ENCODE peak calls at places on chromosome 7, in ten cellular contexts. O is GM12878, D is testis, K is PC-9, U is IMR-90, R is tibial artery, V is mucosa of descending colon, N is colonic mucosa, C is uterus, G is A549. W is an unnamed sample. For H3K4me1 and H3K9me3, the result is how much of the 10 kb centered on the place peaks cover.

GRCh38 chr7:123635551-123636359 is 19.9 kb upstream of the LMOD2 start:
- DNase-seq in O (no peak), D (no peak), K (no peak), U (peak), R (no peak), V (no peak), N (no peak), C (no peak), G (peak), W (no peak)

GRCh38 chr7:117269895-117270294 is 53.0 kb downstream of the WNT2 start:
- DNase-seq in O (no peak), D (no peak), K (no peak), U (peak), R (no peak), V (no peak), N (no peak), C (no peak), G (peak), W (no peak)

GRCh38 chr7:45872116-45873034 is 507 bp downstream of the CCDC201 start:
- DNase-seq in O (no peak), D (no peak), K (peak), U (no peak), R (no peak), V (peak), N (no peak), C (no peak), G (peak), W (no peak)

GRCh38 chr7:18889436-18889835 is 228.0 kb downstream of the TWIST1 start:
- DNase-seq in O (no peak), D (no peak), K (no peak), U (no peak), R (no peak), V (no peak), N (no peak), C (no peak), G (no peak), W (no peak)

GRCh38 chr7:156722427-156722826 is 81.9 kb downstream of the RNF32 start:
- DNase-seq in O (no peak), D (no peak), K (no peak), U (peak), R (no peak), V (no peak), N (no peak), C (no peak), G (no peak), W (no peak)

GRCh38 chr7:22251284-22251683 is 105.7 kb downstream of the RAPGEF5 start:
- DNase-seq in O (no peak), D (no peak), K (no peak), U (no peak), R (no peak), V (no peak), N (no peak), C (no peak), G (no peak), W (no peak)

GRCh38 chr7:141666071-141666470 is 35.9 kb downstream of the DENND11 start:
- DNase-seq in O (no peak), D (no peak), K (no peak), U (no peak), R (no peak), V (no peak), N (no peak), C (no peak), G (no peak), W (no peak)

GRCh38 chr7:16925609-16926008 is 43.8 kb upstream of the AGR3 start:
- DNase-seq in O (no peak), D (no peak), K (peak), U (no peak), R (no peak), V (no peak), N (no peak), C (no peak), G (no peak), W (no peak)

GRCh38 chr7:5692112-5692844 is 89.2 kb downstream of the RNF216 start:
- DNase-seq in O (no peak), D (peak), K (peak), U (peak), R (peak), V (peak), N (peak), C (peak), G (peak), W (no peak)

GRCh38 chr7:4764402-4765007 is 10.9 kb upstream of the AP5Z1 start:
- DNase-seq in O (no peak), D (no peak), K (no peak), U (no peak), R (no peak), V (no peak), N (no peak), C (no peak), G (no peak), W (peak)

GRCh38 chr7:128108641-128109423 is 77.6 kb upstream of the LRRC4 start:
- DNase-seq in O (peak), D (no peak), K (no peak), U (no peak), R (no peak), V (peak), N (no peak), C (no peak), G (no peak), W (no peak)

GRCh38 chr7:73809454-73810090 is 21.2 kb upstream of the CLDN4 start:
- DNase-seq in O (no peak), D (no peak), K (peak), U (no peak), R (no peak), V (peak), N (peak), C (no peak), G (peak), W (peak)

GRCh38 chr7:148584154-148584827 is 6.3 kb upstream of the C7orf33 start:
- DNase-seq in O (no peak), D (no peak), K (no peak), U (no peak), R (no peak), V (no peak), N (no peak), C (no peak), G (no peak), W (no peak)

GRCh38 chr7:33819658-33820057 is 85.7 kb upstream of the BMPER start:
- DNase-seq in O (no peak), D (no peak), K (no peak), U (no peak), R (no peak), V (no peak), N (no peak), C (no peak), G (no peak), W (no peak)

GRCh38 chr7:140640727-140641531 is at the start of gene DENND2A:
- DNase-seq in O (no peak), D (peak), K (peak), U (peak), R (peak), V (peak), N (peak), C (peak), G (no peak), W (peak)

GRCh38 chr7:115346685-115347084 is 424.8 kb downstream of the MDFIC start:
- DNase-seq in O (no peak), D (no peak), K (no peak), U (no peak), R (no peak), V (no peak), N (no peak), C (no peak), G (no peak), W (no peak)

GRCh38 chr7:118573065-118573464 is 348.6 kb downstream of the ANKRD7 start:
- DNase-seq in O (no peak), D (peak), K (no peak), U (no peak), R (no peak), V (no peak), N (no peak), C (no peak), G (no peak), W (no peak)

GRCh38 chr7:94414481-94414880 is 19.8 kb downstream of the COL1A2 start:
- DNase-seq in O (no peak), D (no peak), K (no peak), U (peak), R (no peak), V (no peak), N (no peak), C (no peak), G (no peak), W (no peak)

GRCh38 chr7:28410628-28411578 is 1.4 kb upstream of the CREB5 start:
- DNase-seq in O (no peak), D (peak), K (no peak), U (peak), R (peak), V (peak), N (peak), C (peak), G (peak), W (no peak)

DNA sequence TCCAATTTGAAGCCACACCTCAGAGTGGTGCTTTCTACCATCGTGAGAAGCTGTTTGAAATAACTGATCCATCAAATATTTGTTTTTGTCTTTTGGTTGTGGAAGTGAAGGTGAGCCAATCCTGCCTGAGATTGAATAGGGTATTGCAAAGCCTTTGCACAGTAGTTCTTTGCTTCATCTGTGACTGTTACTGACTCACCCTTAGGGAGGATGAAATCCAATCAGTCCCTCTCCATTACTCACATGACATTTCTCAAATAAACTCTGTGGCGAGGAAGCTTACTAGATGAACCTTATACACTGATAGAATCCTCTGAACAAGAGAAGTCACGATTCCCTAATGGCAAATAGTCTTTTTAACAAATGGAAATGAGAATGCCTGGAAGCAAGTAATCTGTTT is 31.9 kb downstream of the HEPACAM2 start:
- DNase-seq in O (no peak), D (no peak), K (peak), U (peak), R (no peak), V (no peak), N (no peak), C (no peak), G (no peak), W (no peak)
- H3K4me1 ChIP-seq in O (under half), D (under half), K (under half), U (under half), R (under half), V (under half), N (under half), C (under half), G (under half), W (under half)

DNA sequence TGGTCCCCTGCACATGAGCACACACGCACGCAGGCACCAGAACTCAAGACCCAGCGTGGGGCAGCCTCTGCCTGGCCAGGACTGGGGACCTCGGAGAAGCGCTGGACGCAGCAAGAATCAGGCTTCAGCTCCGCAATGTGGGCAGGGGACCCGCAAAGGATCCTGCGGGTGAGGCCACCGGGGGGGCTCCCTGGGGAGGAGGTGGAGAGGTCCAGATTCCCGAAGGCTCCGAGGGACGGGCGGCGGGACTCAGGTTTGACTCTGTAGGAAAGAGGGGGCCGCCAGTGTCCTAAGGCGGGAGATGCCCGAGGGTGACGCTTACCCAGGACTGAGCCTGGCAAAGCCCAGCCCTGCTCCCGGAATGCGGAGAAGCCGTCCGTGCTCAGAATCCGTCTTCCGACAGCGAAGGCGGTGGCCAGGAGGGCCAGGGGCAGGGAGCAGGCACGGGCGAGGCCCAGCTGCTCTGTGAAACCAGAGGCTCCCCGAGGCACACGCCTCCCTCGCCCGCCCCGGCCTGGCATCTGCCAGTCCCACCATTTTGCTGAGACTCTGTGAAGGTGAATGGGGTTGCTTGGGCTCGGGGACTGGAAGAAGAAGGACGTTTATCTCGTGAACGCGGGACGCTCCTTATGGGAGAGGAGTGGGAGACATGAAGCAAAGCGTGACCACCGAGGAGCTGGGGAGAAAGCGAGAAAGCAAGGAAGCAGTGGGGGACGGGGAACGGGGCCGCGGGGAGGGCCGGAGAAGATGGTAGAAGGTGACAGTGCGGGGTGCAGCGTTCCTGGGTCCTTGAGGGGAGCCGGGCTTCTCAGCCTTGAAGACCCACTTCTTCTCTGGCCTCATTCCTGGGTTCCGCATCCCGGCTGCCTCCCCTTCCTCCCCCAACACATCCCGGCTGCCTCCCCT is 489.2 kb downstream of the PTPRN2 start:
- DNase-seq in O (no peak), D (no peak), K (no peak), U (no peak), R (peak), V (no peak), N (no peak), C (no peak), G (no peak), W (no peak)
- H3K9me3 ChIP-seq in O (under half), D (under half), K (under half), U (under half), R (under half), V (under half), N (under half), C (under half), G (under half), W (under half)

DNA sequence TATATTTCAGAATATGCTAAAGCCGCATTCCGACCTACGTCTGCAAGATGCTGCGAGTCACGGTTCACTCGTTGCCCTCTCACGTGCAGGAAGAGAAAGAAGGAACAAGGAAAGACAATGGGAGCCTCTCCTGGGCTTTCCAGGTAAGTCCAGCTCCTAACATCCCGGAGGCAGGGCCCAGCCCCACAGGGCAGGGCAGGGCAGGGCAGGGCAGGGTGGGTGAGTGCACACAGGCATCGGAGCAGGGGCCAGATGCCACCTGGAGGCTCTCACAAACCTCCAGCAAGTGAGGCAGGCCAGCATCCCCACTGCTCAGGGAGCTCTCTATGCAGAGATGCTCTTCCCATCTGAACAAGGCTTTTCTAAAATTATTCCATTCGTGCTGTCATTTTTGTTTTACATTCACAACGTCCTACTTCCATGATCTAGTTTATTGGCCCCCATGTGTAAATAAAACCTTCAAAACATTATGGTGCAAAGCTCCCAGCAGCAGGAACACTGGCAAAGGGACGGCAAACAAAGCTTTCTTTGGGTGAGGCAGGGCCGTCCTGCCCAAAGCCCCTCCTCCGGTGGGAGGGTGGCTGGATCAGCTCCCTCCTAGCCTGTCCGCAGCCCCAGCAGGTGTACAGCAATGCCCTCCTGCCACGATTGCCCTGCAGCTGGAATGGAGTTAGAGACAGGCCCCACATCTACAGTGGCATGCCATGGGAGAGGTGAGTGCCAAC is 50.6 kb downstream of the VOPP1 start:
- DNase-seq in O (no peak), D (no peak), K (no peak), U (peak), R (no peak), V (peak), N (peak), C (no peak), G (no peak), W (no peak)
- TF ChIP-seq CTCF in O (no peak), D (no peak), K (no peak), U (no peak), R (no peak), V (no peak), N (no peak), C (no peak), G (no peak), W (no peak)

GRCh38 chr7:130904792-130905191 is 170.8 kb upstream of the KLF14 start:
- DNase-seq in O (no peak), D (no peak), K (no peak), U (peak), R (no peak), V (peak), N (no peak), C (no peak), G (no peak), W (no peak)
- H3K4me1 ChIP-seq in O (under half), D (under half), K (half or more), U (under half), R (half or more), V (half or more), N (under half), C (under half), G (half or more), W (under half)

GRCh38 chr7:138559448-138559847 is 99.4 kb downstream of the TRIM24 start:
- DNase-seq in O (no peak), D (no peak), K (no peak), U (no peak), R (no peak), V (no peak), N (no peak), C (no peak), G (no peak), W (no peak)
- H3K9me3 ChIP-seq in O (under half), D (under half), K (under half), U (under half), R (half or more), V (half or more), N (under half), C (under half), G (under half), W (under half)

DNA sequence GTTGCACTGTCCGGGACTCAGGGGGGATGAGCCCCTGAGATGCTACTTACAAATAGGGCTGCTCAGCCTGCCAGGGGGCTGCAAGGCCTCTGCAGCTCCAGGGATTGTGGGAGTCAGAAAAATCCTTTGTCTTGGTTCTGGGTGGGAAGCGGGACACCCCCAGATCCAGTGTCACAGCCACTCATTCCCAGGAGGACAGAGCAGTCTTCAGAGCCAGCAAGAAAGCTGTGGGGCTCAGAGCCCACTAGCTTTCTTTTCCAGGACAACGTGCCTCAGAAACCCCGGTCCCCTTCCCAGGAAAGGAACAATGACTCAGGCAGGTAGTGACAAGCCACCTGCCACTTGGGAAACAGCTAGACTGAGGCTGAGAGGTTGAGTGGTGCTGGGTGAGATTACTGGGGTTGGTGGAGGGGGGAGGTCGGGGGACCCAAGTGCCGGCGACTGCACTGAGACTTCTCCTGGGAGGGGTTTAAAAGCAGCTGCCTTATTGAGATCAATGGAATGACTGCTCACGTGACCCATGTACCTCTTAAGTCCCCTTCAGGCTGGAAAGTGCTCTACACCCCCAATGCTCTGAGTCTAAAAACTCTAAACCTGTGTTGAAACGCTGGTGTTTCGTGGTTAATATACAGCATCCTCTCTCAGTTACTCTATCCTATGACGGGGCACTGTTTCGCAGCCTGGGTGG is 123.6 kb downstream of the UBE2H start:
- DNase-seq in O (no peak), D (no peak), K (no peak), U (no peak), R (no peak), V (no peak), N (no peak), C (no peak), G (no peak), W (no peak)
- TF ChIP-seq CTCF in O (no peak), D (no peak), K (no peak), U (no peak), R (no peak), V (no peak), N (no peak), C (no peak), G (no peak), W (no peak)

GRCh38 chr7:87154166-87154565 is 1.9 kb downstream of the DMTF1 start:
- DNase-seq in O (no peak), D (no peak), K (no peak), U (no peak), R (no peak), V (no peak), N (no peak), C (no peak), G (no peak), W (no peak)
- H3K4me1 ChIP-seq in O (under half), D (under half), K (under half), U (under half), R (half or more), V (under half), N (under half), C (under half), G (under half), W (under half)

DNA sequence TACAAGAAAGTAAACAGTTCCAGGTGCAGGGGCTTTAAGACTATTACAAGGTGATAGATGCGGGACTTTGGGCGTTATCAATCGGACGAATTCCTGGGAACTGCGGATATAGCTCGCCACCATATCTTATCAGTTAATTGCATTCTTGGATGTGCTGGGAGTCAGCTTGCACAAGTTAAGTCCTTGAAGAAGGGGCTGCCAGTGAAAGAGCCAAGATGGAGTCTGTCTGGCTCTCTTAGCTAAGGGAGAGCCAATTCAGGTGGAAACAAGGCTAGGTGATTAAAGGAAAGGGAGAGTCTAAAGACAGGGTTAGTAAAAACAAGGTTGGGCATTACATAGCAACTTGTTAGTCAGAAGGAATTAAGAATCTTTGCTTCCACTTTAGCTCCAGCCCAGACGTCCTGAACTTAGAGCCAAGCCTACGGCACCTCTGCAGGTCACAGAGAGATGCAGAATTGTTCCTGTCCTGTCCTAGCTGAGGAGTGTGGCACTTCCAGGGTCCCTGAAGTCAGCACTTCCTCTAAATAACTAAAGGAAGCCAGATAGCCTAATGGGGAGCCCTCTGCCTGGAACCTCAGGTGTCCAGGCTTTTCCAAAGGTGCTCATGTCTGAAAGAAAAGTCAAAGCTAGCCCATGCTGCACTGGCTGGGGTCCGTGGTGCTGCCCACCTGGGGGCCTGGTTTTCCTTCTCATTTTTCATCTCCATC is 17.3 kb downstream of the ZC3HAV1 start:
- DNase-seq in O (no peak), D (no peak), K (no peak), U (no peak), R (no peak), V (no peak), N (no peak), C (no peak), G (no peak), W (no peak)
- H3K9me3 ChIP-seq in O (under half), D (under half), K (under half), U (under half), R (under half), V (under half), N (under half), C (under half), G (under half), W (under half)

W was measured in pancreas.